ENCODE peak calls at places on chromosomes 1 and 21, in five cellular contexts. N, A, O, H and G are unnamed samples.

GRCh38 chr1:228335406-228336307 is 71.0 kb downstream of the TRIM11 start:
- DNase-seq in H (no peak), O (no peak), N (no peak), A (peak; percentile 2), G (no peak)

GRCh38 chr1:91729621-91730348 is 156.2 kb downstream of the TGFBR3 start:
- DNase-seq in H (no peak), N (no peak), A (no peak), O (no peak), G (no peak)

GRCh38 chr1:24898152-24898908 is 31.7 kb downstream of the RUNX3 start:
- DNase-seq in O (no peak), A (peak; percentile 37), H (peak; percentile 25), N (peak; percentile 92), G (peak; percentile 65)

GRCh38 chr1:60972841-60973364 is 109.5 kb upstream of the NFIA start:
- DNase-seq in A (no peak), N (no peak), H (no peak), O (no peak), G (no peak)

GRCh38 chr1:65256860-65257719 is 52.3 kb upstream of the DNAJC6 start:
- DNase-seq in H (no peak), N (no peak), O (no peak), A (no peak), G (no peak)

GRCh38 chr1:39483276-39483675 is 8.2 kb upstream of the BMP8A start:
- DNase-seq in H (no peak), N (no peak), A (no peak), O (no peak), G (no peak)

GRCh38 chr1:110457206-110457605 is 6.3 kb downstream of the PROK1 start:
- DNase-seq in H (no peak), A (no peak), O (no peak), N (no peak), G (no peak)

GRCh38 chr1:2821970-2822620 is 20.6 kb upstream of the TTC34 start:
- DNase-seq in O (peak; percentile 14), H (no peak), N (no peak), A (peak; percentile 42), G (peak; percentile 66)

GRCh38 chr1:234214129-234214910 is 158.9 kb upstream of the COA6 start:
- DNase-seq in N (peak; percentile 83), H (no peak), A (no peak), O (peak; percentile 28), G (no peak)

GRCh38 chr21:35298757-35299156 is 249.7 kb upstream of the RUNX1 start:
- DNase-seq in O (no peak), N (no peak), H (no peak), A (no peak), G (no peak)

GRCh38 chr1:235073331-235073967 is 55.2 kb downstream of the TOMM20 start:
- DNase-seq in O (peak; percentile 95), A (peak; percentile 52), N (no peak), H (no peak), G (peak; percentile 93)

GRCh38 chr1:150620919-150621318 is 8.5 kb downstream of the ENSA start:
- DNase-seq in H (no peak), O (no peak), A (no peak), N (no peak), G (no peak)

GRCh38 chr1:109243221-109243620 is 6.1 kb upstream of the CELSR2 start:
- DNase-seq in A (no peak), N (peak; percentile 25), O (no peak), H (no peak), G (no peak)

GRCh38 chr1:99084562-99084961 is 79.9 kb upstream of the PLPPR5 start:
- DNase-seq in H (no peak), N (no peak), O (no peak), A (no peak), G (no peak)

GRCh38 chr1:200642481-200642880 is 21.9 kb upstream of the KIF14 start:
- DNase-seq in N (no peak), A (no peak), H (no peak), O (no peak), G (no peak)

GRCh38 chr1:41479000-41479807 is 5.3 kb downstream of the EDN2 start:
- DNase-seq in O (no peak), A (no peak), N (no peak), H (no peak), G (no peak)

GRCh38 chr1:232486454-232487202 is 143.3 kb downstream of the SIPA1L2 start:
- DNase-seq in A (no peak), O (peak; percentile 9), N (no peak), H (no peak), G (no peak)

GRCh38 chr1:3631865-3632264 is 7.0 kb downstream of the TPRG1L start:
- DNase-seq in N (peak; percentile 85), O (no peak), H (no peak), A (no peak), G (no peak)

GRCh38 chr21:38803075-38803474 is 2.7 kb upstream of the ETS2 start:
- DNase-seq in O (no peak), H (no peak), N (no peak), A (no peak), G (no peak)

GRCh38 chr1:10459185-10459584 is 9.4 kb downstream of the CORT start:
- DNase-seq in A (peak; percentile 53), O (peak; percentile 21), H (no peak), N (no peak), G (no peak)

GRCh38 chr1:161115132-161115711 is 2.6 kb downstream of the PFDN2 start:
- DNase-seq in N (no peak), A (no peak), H (peak; percentile 96), O (no peak), G (no peak)

GRCh38 chr1:233253231-233254038 is 42.1 kb downstream of the PCNX2 start:
- DNase-seq in N (no peak), H (no peak), O (no peak), A (no peak), G (no peak)

GRCh38 chr1:179164494-179164893 is 65.0 kb downstream of the ABL2 start:
- DNase-seq in N (peak; percentile 17), H (no peak), A (peak; percentile 80), O (no peak), G (no peak)

GRCh38 chr1:23376890-23377811 is 7.5 kb upstream of the ZNF436 start:
- DNase-seq in O (peak; percentile 48), H (peak; percentile 98), N (no peak), A (no peak), G (no peak)

GRCh38 chr1:226838456-226838855 is 32.0 kb upstream of the PSEN2 start:
- DNase-seq in A (no peak), O (no peak), N (no peak), H (no peak), G (no peak)

GRCh38 chr1:78143152-78143551 is 97.4 kb downstream of the GIPC2 start:
- DNase-seq in N (no peak), A (no peak), O (no peak), H (no peak), G (no peak)

GRCh38 chr1:52306227-52307006 is 59.6 kb downstream of the CC2D1B start:
- DNase-seq in H (no peak), N (no peak), O (peak; percentile 13), A (no peak), G (no peak)

DNA sequence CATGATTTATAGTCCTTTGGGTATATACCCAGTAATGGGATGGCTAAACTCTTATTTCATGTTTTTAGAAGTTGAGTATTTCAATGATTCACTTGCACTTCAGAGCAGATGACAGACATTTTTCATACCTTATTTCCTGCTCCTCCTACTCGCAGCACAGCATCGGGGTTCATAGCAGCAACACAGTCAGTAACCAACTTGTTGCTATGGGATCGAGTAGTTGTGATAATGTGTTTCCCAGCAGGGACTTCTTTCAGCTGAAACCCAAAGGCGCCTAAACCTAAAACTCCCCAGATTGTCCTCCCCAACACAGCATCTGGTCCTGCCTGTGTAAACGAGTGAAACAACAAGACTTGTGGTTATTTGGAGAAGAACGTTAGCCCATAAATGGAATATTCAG is 16.3 kb upstream of the EPRS1 start:
- DNase-seq in H (no peak), O (no peak), N (no peak), A (no peak), G (no peak)
- H3K27me3 ChIP-seq in H (no peaks in the 10 kb centered on the region), O (no peaks in the 10 kb centered on the region), N (no peaks in the 10 kb centered on the region), A (no peaks in the 10 kb centered on the region), G (no peaks in the 10 kb centered on the region)

GRCh38 chr21:41784456-41785102 is 17.7 kb upstream of the RIPK4 start:
- DNase-seq in A (no peak), O (no peak), N (no peak), H (no peak), G (peak; percentile 7)
- H3K27me3 ChIP-seq in A (peaks cover 7% of the 10 kb centered on the region), O (no peaks in the 10 kb centered on the region), N (no peaks in the 10 kb centered on the region), H (no peaks in the 10 kb centered on the region), G (no peaks in the 10 kb centered on the region)

GRCh38 chr1:184974837-184975115 is 468 bp upstream of the NIBAN1 start:
- DNase-seq in N (no peak), A (no peak), O (no peak), H (no peak), G (no peak)

GRCh38 chr1:184974086-184974836 is at the start of gene NIBAN1:
- DNase-seq in H (no peak), O (peak; percentile 59), N (peak; percentile 85), A (peak; percentile 12), G (peak; percentile 73)

GRCh38 chr1:184972281-184973055 is 1.8 kb downstream of the NIBAN1 start:
- DNase-seq in O (no peak), A (no peak), H (no peak), N (no peak), G (no peak)

GRCh38 chr1:184973308-184974085 is 811 bp downstream of the NIBAN1 start:
- DNase-seq in O (peak; percentile 20), H (no peak), N (no peak), A (peak; percentile 13), G (peak; percentile 45)

DNA sequence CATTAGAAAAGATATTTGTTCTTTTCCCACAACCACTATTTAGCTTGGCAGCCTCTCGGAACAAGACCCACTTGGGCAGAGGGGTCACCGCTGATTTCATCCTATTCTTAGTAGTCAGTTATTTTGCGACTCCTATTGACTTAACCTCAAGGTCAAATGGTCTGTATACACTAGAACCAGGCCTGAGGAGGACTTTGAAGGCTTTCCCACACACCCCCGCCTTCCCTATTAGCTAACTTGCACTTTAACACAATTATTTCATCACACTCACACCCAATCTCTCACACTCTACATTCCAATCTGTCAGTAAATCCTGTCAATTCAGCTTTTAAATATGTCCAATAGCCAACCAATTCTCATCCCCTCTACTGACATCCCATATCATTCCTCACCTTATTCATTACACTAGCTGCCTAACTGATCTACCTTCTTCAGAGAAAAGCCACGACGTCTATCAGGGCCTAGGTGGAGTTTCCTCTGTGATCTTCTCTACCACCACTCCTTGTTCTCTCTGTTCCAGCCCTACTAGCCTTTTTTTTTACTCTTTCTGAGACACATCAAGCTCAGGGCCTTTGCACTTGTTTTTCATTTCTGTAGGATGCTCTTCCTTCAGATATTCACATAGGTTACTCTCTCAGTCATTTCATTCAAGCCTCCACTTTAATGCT is 1.0 kb upstream of the NIBAN1 start:
- DNase-seq in N (no peak), H (no peak), O (no peak), A (no peak), G (peak; percentile 52)
- H3K27me3 ChIP-seq in N (peaks cover 38% of the 10 kb centered on the region), H (peaks cover 28% of the 10 kb centered on the region), O (no peaks in the 10 kb centered on the region), A (peaks cover 13% of the 10 kb centered on the region), G (no peaks in the 10 kb centered on the region)

GRCh38 chr1:205343431-205344009 is 13.2 kb downstream of the KLHDC8A start:
- DNase-seq in O (no peak), H (no peak), N (peak; percentile 84), A (no peak), G (no peak)

GRCh38 chr1:205340674-205341073 is 16.0 kb downstream of the KLHDC8A start:
- DNase-seq in O (no peak), H (no peak), N (no peak), A (no peak), G (no peak)

GRCh38 chr1:205345761-205346160 is 11.0 kb downstream of the KLHDC8A start:
- DNase-seq in O (no peak), N (no peak), A (no peak), H (no peak), G (no peak)

GRCh38 chr1:205346956-205347574 is 9.7 kb downstream of the KLHDC8A start:
- DNase-seq in A (no peak), N (no peak), H (no peak), O (no peak), G (no peak)

GRCh38 chr1:205344010-205344808 is 12.5 kb downstream of the KLHDC8A start:
- DNase-seq in O (no peak), A (no peak), H (no peak), N (peak; percentile 82), G (peak; percentile 66)
- H3K27me3 ChIP-seq in O (peaks cover 6% of the 10 kb centered on the region), A (peaks cover 3% of the 10 kb centered on the region), H (peaks cover 10% of the 10 kb centered on the region), N (peaks cover 36% of the 10 kb centered on the region), G (peaks cover 75% of the 10 kb centered on the region)